ENCODE peak calls at places on chromosome 3, in five cellular contexts. W, N, L, J and S are unnamed samples.

GRCh38 chr3:141240290-141241247 is 8.9 kb downstream of the PXYLP1 start:
- DNase-seq in W (no peak), N (peak; percentile 66), L (no peak), J (no peak), S (no peak)

GRCh38 chr3:177374323-177374722 is 177.0 kb upstream of the TBL1XR1 start:
- DNase-seq in W (no peak), N (no peak), L (no peak), J (no peak), S (no peak)

GRCh38 chr3:52231502-52232278 is 6.2 kb upstream of the TLR9 start:
- DNase-seq in W (no peak), N (peak; percentile 92), L (no peak), J (peak; percentile 62), S (peak; percentile 80)

GRCh38 chr3:114377426-114377825 is 83.6 kb downstream of the TIGIT start:
- DNase-seq in W (no peak), N (no peak), L (no peak), J (no peak), S (no peak)

GRCh38 chr3:14537590-14538450 is 2.3 kb downstream of the GRIP2 start:
- DNase-seq in W (no peak), N (no peak), L (no peak), J (peak; percentile 64), S (peak; percentile 77)

GRCh38 chr3:40414270-40414669 is 27.3 kb downstream of the ENTPD3 start:
- DNase-seq in W (no peak), N (no peak), L (no peak), J (no peak), S (no peak)

GRCh38 chr3:127628788-127629456 is at the start of gene PODXL2:
- DNase-seq in W (no peak), N (no peak), L (peak; percentile 28), J (peak; percentile 47), S (no peak)

GRCh38 chr3:102715030-102715697 is 280.3 kb downstream of the ZPLD1 start:
- DNase-seq in W (no peak), N (no peak), L (no peak), J (peak; percentile 17), S (no peak)

GRCh38 chr3:186152889-186153292 is 44.0 kb upstream of the ETV5 start:
- DNase-seq in W (no peak), N (no peak), L (no peak), J (no peak), S (no peak)

GRCh38 chr3:27633224-27633545 is 88.9 kb downstream of the EOMES start:
- DNase-seq in W (no peak), N (no peak), L (peak; percentile 3), J (no peak), S (no peak)

GRCh38 chr3:48503406-48504050 is 446 bp downstream of the SHISA5 start:
- DNase-seq in W (no peak), N (peak; percentile 94), L (no peak), J (no peak), S (peak; percentile 59)
- TF ChIP-seq POLR2A in W (peak; percentile 42), N (no peak), L (no peak), J (no peak), S (no peak)

GRCh38 chr3:9793161-9793781 is 389 bp downstream of the ARPC4 start:
- DNase-seq in W (no peak), N (no peak), L (peak; percentile 28), J (peak; percentile 61), S (no peak)
- TF ChIP-seq POLR2A in W (peak; percentile 59), N (no peak), L (no peak), J (no peak), S (no peak)

GRCh38 chr3:23945653-23945902 is 492 bp downstream of the NR1D2 start:
- DNase-seq in W (no peak), N (no peak), L (no peak), J (no peak), S (no peak)

GRCh38 chr3:23944007-23944760 is 902 bp upstream of the NR1D2 start:
- DNase-seq in W (no peak), N (no peak), L (no peak), J (no peak), S (no peak)

GRCh38 chr3:23948761-23949160 is 3.7 kb downstream of the NR1D2 start:
- DNase-seq in W (no peak), N (no peak), L (no peak), J (no peak), S (no peak)

GRCh38 chr3:23944861-23945652 is at the start of gene NR1D2:
- DNase-seq in W (peak; percentile 33), N (peak; percentile 97), L (peak; percentile 59), J (peak; percentile 79), S (peak; percentile 93)

DNA sequence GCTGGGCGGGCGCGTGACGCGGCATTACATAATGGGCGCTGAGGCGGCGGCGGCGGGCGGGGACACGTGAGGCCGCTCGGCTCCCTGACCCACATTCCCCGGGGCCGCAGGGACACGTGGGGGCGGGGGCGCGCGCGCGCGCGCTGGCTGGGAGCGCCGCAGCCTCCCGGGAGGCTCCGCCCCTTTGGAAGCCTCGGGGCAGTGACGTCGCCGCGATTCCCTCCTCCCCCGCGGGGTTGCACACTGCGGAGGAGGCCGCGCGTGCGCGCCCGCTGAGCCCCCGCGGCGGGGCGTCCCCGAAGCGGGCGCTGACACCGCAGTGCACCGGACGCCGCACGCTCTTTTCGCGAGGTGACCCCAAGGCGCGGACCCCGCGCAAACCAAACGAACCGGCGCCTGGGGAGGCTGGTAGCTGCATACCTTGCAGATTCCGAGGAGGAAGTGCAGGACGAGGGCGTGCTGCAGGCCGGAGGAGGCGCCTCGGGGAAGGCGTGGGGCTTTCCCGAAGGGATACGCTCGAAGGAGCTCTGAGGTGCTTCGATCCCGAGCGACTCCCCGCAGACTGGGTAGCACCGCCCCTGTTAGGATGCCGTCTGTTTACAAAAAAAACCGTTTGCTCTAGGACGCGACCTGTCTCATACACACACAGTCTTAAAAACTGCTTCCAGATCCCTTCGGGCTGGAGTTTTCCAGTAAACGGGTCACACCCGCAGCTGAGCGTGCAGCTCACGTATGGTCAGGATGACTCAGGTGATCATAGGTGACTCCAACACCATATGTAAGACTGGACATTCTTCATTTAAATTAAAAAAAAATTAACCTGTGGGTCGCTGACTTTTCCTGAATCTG is 1.0 kb downstream of the NR1D2 start:
- DNase-seq in W (peak; percentile 81), N (peak; percentile 99), L (peak; percentile 89), J (peak; percentile 97), S (peak; percentile 98)
- TF ChIP-seq POLR2A in W (peak; percentile 28), N (no peak), L (peak; percentile 71), J (no peak), S (no peak)

GRCh38 chr3:136250226-136250861 is at the start of gene PCCB:
- DNase-seq in W (peak; percentile 88), N (peak; percentile 98), L (peak; percentile 93), J (peak; percentile 93), S (peak; percentile 97)
- TF ChIP-seq POLR2A in W (peak; percentile 24), N (no peak), L (peak; percentile 82), J (peak; percentile 77), S (no peak)

GRCh38 chr3:134485620-134486576 is at the start of the genes ANAPC13 and CEP63:
- DNase-seq in W (peak; percentile 91), N (peak; percentile 98), L (peak; percentile 97), J (peak; percentile 98), S (peak; percentile 96)
- TF ChIP-seq POLR2A in W (peak; percentile 53), N (no peak), L (peak; percentile 75), J (peak; percentile 47), S (no peak)

GRCh38 chr3:150296123-150296750 is 111.9 kb upstream of the TSC22D2 start:
- DNase-seq in W (no peak), N (no peak), L (no peak), J (no peak), S (no peak)
- TF ChIP-seq POLR2A in W (no peak), N (no peak), L (no peak), J (no peak), S (no peak)

GRCh38 chr3:142890592-142890991 is 1.7 kb upstream of the PCOLCE2 start:
- DNase-seq in W (no peak), N (no peak), L (no peak), J (no peak), S (no peak)

GRCh38 chr3:142886938-142887337 is 1.9 kb downstream of the PCOLCE2 start:
- DNase-seq in W (no peak), N (no peak), L (no peak), J (peak; percentile 18), S (no peak)

GRCh38 chr3:142889263-142890014 is 556 bp upstream of the PCOLCE2 start:
- DNase-seq in W (no peak), N (no peak), L (no peak), J (no peak), S (no peak)

GRCh38 chr3:142888099-142888483 is 792 bp downstream of the PCOLCE2 start:
- DNase-seq in W (no peak), N (no peak), L (no peak), J (peak; percentile 90), S (peak; percentile 60)

DNA sequence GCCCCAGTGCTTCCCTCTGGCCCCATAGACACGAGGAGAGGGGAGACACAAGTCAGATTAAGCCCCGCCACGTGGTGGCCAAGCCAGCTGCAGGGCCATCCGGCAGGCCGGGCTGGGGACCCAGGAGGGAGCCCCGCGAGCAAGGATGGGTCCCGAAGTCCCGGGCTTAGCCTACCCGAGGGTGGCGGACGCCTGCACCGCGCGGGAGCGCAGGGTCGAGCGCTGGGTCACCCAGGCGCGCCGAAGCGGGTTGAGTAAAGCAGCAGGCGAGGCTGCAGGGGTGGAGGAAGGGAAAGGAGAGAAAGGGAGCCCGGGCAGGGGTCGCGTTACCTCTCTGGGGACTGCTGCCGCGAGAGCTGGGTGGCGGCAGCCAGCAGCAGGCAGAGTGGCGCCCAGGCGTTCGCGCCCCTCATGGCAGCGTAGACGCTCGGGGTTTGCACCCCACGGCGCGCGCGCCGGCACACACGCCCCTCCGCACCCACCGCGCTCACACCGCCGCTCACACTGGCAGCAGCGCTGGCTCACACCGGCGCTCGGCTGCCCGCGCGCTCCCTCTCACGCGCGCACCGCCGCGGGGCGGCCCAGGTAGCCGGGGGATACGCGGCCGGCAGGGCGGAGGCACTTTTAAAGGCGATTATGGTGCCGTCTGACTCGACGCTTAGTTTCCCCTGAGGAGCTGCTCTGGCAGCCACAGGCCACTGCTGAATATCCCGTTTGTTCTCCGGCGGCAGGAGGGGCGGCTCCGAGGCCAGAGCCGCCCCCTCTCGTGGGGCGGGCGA is at the start of gene PCOLCE2:
- DNase-seq in W (no peak), N (no peak), L (no peak), J (peak; percentile 57), S (peak; percentile 61)
- TF ChIP-seq POLR2A in W (no peak), N (no peak), L (no peak), J (peak; percentile 61), S (no peak)

GRCh38 chr3:134080761-134081160 is 51.0 kb upstream of the SLCO2A1 start:
- DNase-seq in W (no peak), N (no peak), L (no peak), J (peak; percentile 20), S (no peak)
- TF ChIP-seq POLR2A in W (no peak), N (no peak), L (no peak), J (no peak), S (no peak)